ENCODE peak calls at places on chromosomes 11 and 22, in seven cellular contexts. One of them, this sample, is unnamed.

GRCh38 chr22:30047364-30047738 is 32.9 kb upstream of the HORMAD2 start:
- ATAC-seq in naive thymus-derived CD4-positive, alpha-beta T cell: peak; percentile 83
- ATAC-seq in naive B cell: peak; percentile 56
- ATAC-seq in T-helper 17 cell: peak; percentile 88
- ATAC-seq in activated CD8-positive, alpha-beta T cell treated with anti-CD3 and anti-CD28 coated beads, Interleukin-2, amount 10 ng/mL, durations not matched to agents 7 days and 5 days: peak; percentile 98
- ATAC-seq in effector memory CD8-positive, alpha-beta T cell: peak; percentile 85
- ATAC-seq in aorta: no peak
- ATAC-seq in this sample: no peak

GRCh38 chr11:133263332-133263731 is 269.0 kb downstream of the OPCML start:
- ATAC-seq in naive thymus-derived CD4-positive, alpha-beta T cell: no peak
- ATAC-seq in naive B cell: no peak
- ATAC-seq in T-helper 17 cell: no peak
- ATAC-seq in activated CD8-positive, alpha-beta T cell treated with anti-CD3 and anti-CD28 coated beads, Interleukin-2, amount 10 ng/mL, durations not matched to agents 7 days and 5 days: no peak
- ATAC-seq in effector memory CD8-positive, alpha-beta T cell: no peak
- ATAC-seq in aorta: no peak
- ATAC-seq in this sample: no peak

GRCh38 chr11:111935331-111936044 is 1.7 kb upstream of the DIXDC1 start:
- ATAC-seq in naive thymus-derived CD4-positive, alpha-beta T cell: no peak
- ATAC-seq in naive B cell: no peak
- ATAC-seq in T-helper 17 cell: no peak
- ATAC-seq in activated CD8-positive, alpha-beta T cell treated with anti-CD3 and anti-CD28 coated beads, Interleukin-2, amount 10 ng/mL, durations not matched to agents 7 days and 5 days: no peak
- ATAC-seq in effector memory CD8-positive, alpha-beta T cell: no peak
- ATAC-seq in aorta: no peak
- ATAC-seq in this sample: no peak

GRCh38 chr11:58688779-58689503 is 42.8 kb downstream of the GLYAT start:
- ATAC-seq in naive thymus-derived CD4-positive, alpha-beta T cell: no peak
- ATAC-seq in naive B cell: no peak
- ATAC-seq in T-helper 17 cell: no peak
- ATAC-seq in activated CD8-positive, alpha-beta T cell treated with anti-CD3 and anti-CD28 coated beads, Interleukin-2, amount 10 ng/mL, durations not matched to agents 7 days and 5 days: no peak
- ATAC-seq in effector memory CD8-positive, alpha-beta T cell: no peak
- ATAC-seq in aorta: no peak
- ATAC-seq in this sample: no peak

GRCh38 chr22:47192106-47192650 is 429.7 kb downstream of the TBC1D22A start:
- ATAC-seq in naive thymus-derived CD4-positive, alpha-beta T cell: no peak
- ATAC-seq in naive B cell: no peak
- ATAC-seq in T-helper 17 cell: no peak
- ATAC-seq in activated CD8-positive, alpha-beta T cell treated with anti-CD3 and anti-CD28 coated beads, Interleukin-2, amount 10 ng/mL, durations not matched to agents 7 days and 5 days: no peak
- ATAC-seq in effector memory CD8-positive, alpha-beta T cell: no peak
- ATAC-seq in aorta: no peak
- ATAC-seq in this sample: no peak

GRCh38 chr11:111733009-111733408 is 33.2 kb downstream of the PPP2R1B start:
- ATAC-seq in naive thymus-derived CD4-positive, alpha-beta T cell: no peak
- ATAC-seq in naive B cell: no peak
- ATAC-seq in T-helper 17 cell: no peak
- ATAC-seq in activated CD8-positive, alpha-beta T cell treated with anti-CD3 and anti-CD28 coated beads, Interleukin-2, amount 10 ng/mL, durations not matched to agents 7 days and 5 days: no peak
- ATAC-seq in effector memory CD8-positive, alpha-beta T cell: no peak
- ATAC-seq in aorta: peak; percentile 52
- ATAC-seq in this sample: no peak

GRCh38 chr11:15716550-15716949 is 601.8 kb downstream of the INSC start:
- ATAC-seq in naive thymus-derived CD4-positive, alpha-beta T cell: no peak
- ATAC-seq in naive B cell: no peak
- ATAC-seq in T-helper 17 cell: no peak
- ATAC-seq in activated CD8-positive, alpha-beta T cell treated with anti-CD3 and anti-CD28 coated beads, Interleukin-2, amount 10 ng/mL, durations not matched to agents 7 days and 5 days: no peak
- ATAC-seq in effector memory CD8-positive, alpha-beta T cell: no peak
- ATAC-seq in aorta: no peak
- ATAC-seq in this sample: no peak

GRCh38 chr11:73480677-73481076 is 104.5 kb downstream of the RELT start:
- ATAC-seq in naive thymus-derived CD4-positive, alpha-beta T cell: peak; percentile 49
- ATAC-seq in naive B cell: no peak
- ATAC-seq in T-helper 17 cell: no peak
- ATAC-seq in activated CD8-positive, alpha-beta T cell treated with anti-CD3 and anti-CD28 coated beads, Interleukin-2, amount 10 ng/mL, durations not matched to agents 7 days and 5 days: no peak
- ATAC-seq in effector memory CD8-positive, alpha-beta T cell: no peak
- ATAC-seq in aorta: no peak
- ATAC-seq in this sample: no peak

GRCh38 chr11:45643585-45643984 is 21.8 kb downstream of the CHST1 start:
- ATAC-seq in naive thymus-derived CD4-positive, alpha-beta T cell: no peak
- ATAC-seq in naive B cell: no peak
- ATAC-seq in T-helper 17 cell: no peak
- ATAC-seq in activated CD8-positive, alpha-beta T cell treated with anti-CD3 and anti-CD28 coated beads, Interleukin-2, amount 10 ng/mL, durations not matched to agents 7 days and 5 days: no peak
- ATAC-seq in effector memory CD8-positive, alpha-beta T cell: no peak
- ATAC-seq in aorta: no peak
- ATAC-seq in this sample: no peak

GRCh38 chr11:20474176-20474950 is 86.8 kb downstream of the PRMT3 start:
- ATAC-seq in naive thymus-derived CD4-positive, alpha-beta T cell: no peak
- ATAC-seq in naive B cell: no peak
- ATAC-seq in T-helper 17 cell: no peak
- ATAC-seq in activated CD8-positive, alpha-beta T cell treated with anti-CD3 and anti-CD28 coated beads, Interleukin-2, amount 10 ng/mL, durations not matched to agents 7 days and 5 days: no peak
- ATAC-seq in effector memory CD8-positive, alpha-beta T cell: no peak
- ATAC-seq in aorta: no peak
- ATAC-seq in this sample: no peak

GRCh38 chr22:17257091-17257490 is 37.9 kb upstream of the ADA2 start:
- ATAC-seq in naive thymus-derived CD4-positive, alpha-beta T cell: no peak
- ATAC-seq in naive B cell: no peak
- ATAC-seq in T-helper 17 cell: no peak
- ATAC-seq in activated CD8-positive, alpha-beta T cell treated with anti-CD3 and anti-CD28 coated beads, Interleukin-2, amount 10 ng/mL, durations not matched to agents 7 days and 5 days: no peak
- ATAC-seq in effector memory CD8-positive, alpha-beta T cell: no peak
- ATAC-seq in aorta: no peak
- ATAC-seq in this sample: no peak

GRCh38 chr11:1622076-1622475 is at the start of gene KRTAP5-4:
- ATAC-seq in naive thymus-derived CD4-positive, alpha-beta T cell: no peak
- ATAC-seq in naive B cell: no peak
- ATAC-seq in T-helper 17 cell: no peak
- ATAC-seq in activated CD8-positive, alpha-beta T cell treated with anti-CD3 and anti-CD28 coated beads, Interleukin-2, amount 10 ng/mL, durations not matched to agents 7 days and 5 days: no peak
- ATAC-seq in effector memory CD8-positive, alpha-beta T cell: no peak
- ATAC-seq in aorta: no peak
- ATAC-seq in this sample: no peak

GRCh38 chr11:125423247-125423849 is 72.7 kb downstream of the FEZ1 start:
- ATAC-seq in naive thymus-derived CD4-positive, alpha-beta T cell: no peak
- ATAC-seq in naive B cell: no peak
- ATAC-seq in T-helper 17 cell: no peak
- ATAC-seq in activated CD8-positive, alpha-beta T cell treated with anti-CD3 and anti-CD28 coated beads, Interleukin-2, amount 10 ng/mL, durations not matched to agents 7 days and 5 days: no peak
- ATAC-seq in effector memory CD8-positive, alpha-beta T cell: peak; percentile 31
- ATAC-seq in aorta: no peak
- ATAC-seq in this sample: no peak

GRCh38 chr11:117376517-117376916 is 48.9 kb downstream of the CEP164 start:
- ATAC-seq in naive thymus-derived CD4-positive, alpha-beta T cell: no peak
- ATAC-seq in naive B cell: no peak
- ATAC-seq in T-helper 17 cell: no peak
- ATAC-seq in activated CD8-positive, alpha-beta T cell treated with anti-CD3 and anti-CD28 coated beads, Interleukin-2, amount 10 ng/mL, durations not matched to agents 7 days and 5 days: no peak
- ATAC-seq in effector memory CD8-positive, alpha-beta T cell: no peak
- ATAC-seq in aorta: no peak
- ATAC-seq in this sample: no peak

GRCh38 chr11:74090701-74091100 is 80.1 kb downstream of the C2CD3 start:
- ATAC-seq in naive thymus-derived CD4-positive, alpha-beta T cell: no peak
- ATAC-seq in naive B cell: no peak
- ATAC-seq in T-helper 17 cell: peak; percentile 46
- ATAC-seq in activated CD8-positive, alpha-beta T cell treated with anti-CD3 and anti-CD28 coated beads, Interleukin-2, amount 10 ng/mL, durations not matched to agents 7 days and 5 days: no peak
- ATAC-seq in effector memory CD8-positive, alpha-beta T cell: no peak
- ATAC-seq in aorta: no peak
- ATAC-seq in this sample: no peak

GRCh38 chr22:39392341-39392948 is 7.1 kb upstream of the TAB1 start:
- ATAC-seq in naive thymus-derived CD4-positive, alpha-beta T cell: no peak
- ATAC-seq in naive B cell: no peak
- ATAC-seq in T-helper 17 cell: no peak
- ATAC-seq in activated CD8-positive, alpha-beta T cell treated with anti-CD3 and anti-CD28 coated beads, Interleukin-2, amount 10 ng/mL, durations not matched to agents 7 days and 5 days: no peak
- ATAC-seq in effector memory CD8-positive, alpha-beta T cell: no peak
- ATAC-seq in aorta: no peak
- ATAC-seq in this sample: no peak

GRCh38 chr11:1526785-1527184 is 40.2 kb upstream of the MOB2 start:
- ATAC-seq in naive thymus-derived CD4-positive, alpha-beta T cell: no peak
- ATAC-seq in naive B cell: no peak
- ATAC-seq in T-helper 17 cell: no peak
- ATAC-seq in activated CD8-positive, alpha-beta T cell treated with anti-CD3 and anti-CD28 coated beads, Interleukin-2, amount 10 ng/mL, durations not matched to agents 7 days and 5 days: no peak
- ATAC-seq in effector memory CD8-positive, alpha-beta T cell: no peak
- ATAC-seq in aorta: no peak
- ATAC-seq in this sample: no peak

GRCh38 chr11:16028406-16028805 is 327.9 kb downstream of the SOX6 start:
- ATAC-seq in naive thymus-derived CD4-positive, alpha-beta T cell: no peak
- ATAC-seq in naive B cell: no peak
- ATAC-seq in T-helper 17 cell: no peak
- ATAC-seq in activated CD8-positive, alpha-beta T cell treated with anti-CD3 and anti-CD28 coated beads, Interleukin-2, amount 10 ng/mL, durations not matched to agents 7 days and 5 days: no peak
- ATAC-seq in effector memory CD8-positive, alpha-beta T cell: no peak
- ATAC-seq in aorta: no peak
- ATAC-seq in this sample: no peak

GRCh38 chr11:76523786-76524436 is 79.1 kb downstream of the EMSY start:
- ATAC-seq in naive thymus-derived CD4-positive, alpha-beta T cell: no peak
- ATAC-seq in naive B cell: no peak
- ATAC-seq in T-helper 17 cell: no peak
- ATAC-seq in activated CD8-positive, alpha-beta T cell treated with anti-CD3 and anti-CD28 coated beads, Interleukin-2, amount 10 ng/mL, durations not matched to agents 7 days and 5 days: no peak
- ATAC-seq in effector memory CD8-positive, alpha-beta T cell: no peak
- ATAC-seq in aorta: no peak
- ATAC-seq in this sample: no peak

GRCh38 chr22:18108187-18108586 is 2.4 kb upstream of the TUBA8 start:
- ATAC-seq in naive thymus-derived CD4-positive, alpha-beta T cell: no peak
- ATAC-seq in naive B cell: no peak
- ATAC-seq in T-helper 17 cell: no peak
- ATAC-seq in activated CD8-positive, alpha-beta T cell treated with anti-CD3 and anti-CD28 coated beads, Interleukin-2, amount 10 ng/mL, durations not matched to agents 7 days and 5 days: no peak
- ATAC-seq in effector memory CD8-positive, alpha-beta T cell: no peak
- ATAC-seq in aorta: no peak
- ATAC-seq in this sample: no peak

GRCh38 chr11:3865388-3866193 is 10.1 kb downstream of the STIM1 start:
- ATAC-seq in naive thymus-derived CD4-positive, alpha-beta T cell: peak; percentile 18
- ATAC-seq in naive B cell: peak; percentile 63
- ATAC-seq in T-helper 17 cell: peak; percentile 11
- ATAC-seq in activated CD8-positive, alpha-beta T cell treated with anti-CD3 and anti-CD28 coated beads, Interleukin-2, amount 10 ng/mL, durations not matched to agents 7 days and 5 days: no peak
- ATAC-seq in effector memory CD8-positive, alpha-beta T cell: peak; percentile 16
- ATAC-seq in aorta: no peak
- ATAC-seq in this sample: peak; percentile 57

GRCh38 chr11:85698195-85698594 is 12.2 kb upstream of the CCDC89 start:
- ATAC-seq in naive thymus-derived CD4-positive, alpha-beta T cell: no peak
- ATAC-seq in naive B cell: no peak
- ATAC-seq in T-helper 17 cell: no peak
- ATAC-seq in activated CD8-positive, alpha-beta T cell treated with anti-CD3 and anti-CD28 coated beads, Interleukin-2, amount 10 ng/mL, durations not matched to agents 7 days and 5 days: no peak
- ATAC-seq in effector memory CD8-positive, alpha-beta T cell: no peak
- ATAC-seq in aorta: no peak
- ATAC-seq in this sample: no peak

GRCh38 chr11:28521075-28521474 is 412.9 kb downstream of the METTL15 start:
- ATAC-seq in naive thymus-derived CD4-positive, alpha-beta T cell: no peak
- ATAC-seq in naive B cell: no peak
- ATAC-seq in T-helper 17 cell: no peak
- ATAC-seq in activated CD8-positive, alpha-beta T cell treated with anti-CD3 and anti-CD28 coated beads, Interleukin-2, amount 10 ng/mL, durations not matched to agents 7 days and 5 days: no peak
- ATAC-seq in effector memory CD8-positive, alpha-beta T cell: no peak
- ATAC-seq in aorta: no peak
- ATAC-seq in this sample: no peak

GRCh38 chr11:73218830-73219215 is 742 bp downstream of the P2RY2 start:
- ATAC-seq in naive thymus-derived CD4-positive, alpha-beta T cell: no peak
- ATAC-seq in naive B cell: no peak
- ATAC-seq in T-helper 17 cell: no peak
- ATAC-seq in activated CD8-positive, alpha-beta T cell treated with anti-CD3 and anti-CD28 coated beads, Interleukin-2, amount 10 ng/mL, durations not matched to agents 7 days and 5 days: no peak
- ATAC-seq in effector memory CD8-positive, alpha-beta T cell: no peak
- ATAC-seq in aorta: no peak
- ATAC-seq in this sample: no peak

GRCh38 chr22:29757096-29757495 is 9.7 kb downstream of the ZMAT5 start:
- ATAC-seq in naive thymus-derived CD4-positive, alpha-beta T cell: no peak
- ATAC-seq in naive B cell: no peak
- ATAC-seq in T-helper 17 cell: no peak
- ATAC-seq in activated CD8-positive, alpha-beta T cell treated with anti-CD3 and anti-CD28 coated beads, Interleukin-2, amount 10 ng/mL, durations not matched to agents 7 days and 5 days: no peak
- ATAC-seq in effector memory CD8-positive, alpha-beta T cell: no peak
- ATAC-seq in aorta: no peak
- ATAC-seq in this sample: no peak

GRCh38 chr22:37842015-37842793 is 1.9 kb downstream of the ANKRD54 start:
- ATAC-seq in naive thymus-derived CD4-positive, alpha-beta T cell: no peak
- ATAC-seq in naive B cell: no peak
- ATAC-seq in T-helper 17 cell: no peak
- ATAC-seq in activated CD8-positive, alpha-beta T cell treated with anti-CD3 and anti-CD28 coated beads, Interleukin-2, amount 10 ng/mL, durations not matched to agents 7 days and 5 days: no peak
- ATAC-seq in effector memory CD8-positive, alpha-beta T cell: no peak
- ATAC-seq in aorta: no peak
- ATAC-seq in this sample: no peak

GRCh38 chr11:1409108-1409851 is 19.5 kb downstream of the BRSK2 start:
- ATAC-seq in naive thymus-derived CD4-positive, alpha-beta T cell: no peak
- ATAC-seq in naive B cell: no peak
- ATAC-seq in T-helper 17 cell: no peak
- ATAC-seq in activated CD8-positive, alpha-beta T cell treated with anti-CD3 and anti-CD28 coated beads, Interleukin-2, amount 10 ng/mL, durations not matched to agents 7 days and 5 days: no peak
- ATAC-seq in effector memory CD8-positive, alpha-beta T cell: no peak
- ATAC-seq in aorta: no peak
- ATAC-seq in this sample: no peak

GRCh38 chr11:44424841-44425240 is 114.9 kb upstream of the ALX4 start:
- ATAC-seq in naive thymus-derived CD4-positive, alpha-beta T cell: no peak
- ATAC-seq in naive B cell: no peak
- ATAC-seq in T-helper 17 cell: no peak
- ATAC-seq in activated CD8-positive, alpha-beta T cell treated with anti-CD3 and anti-CD28 coated beads, Interleukin-2, amount 10 ng/mL, durations not matched to agents 7 days and 5 days: no peak
- ATAC-seq in effector memory CD8-positive, alpha-beta T cell: no peak
- ATAC-seq in aorta: no peak
- ATAC-seq in this sample: no peak

GRCh38 chr11:125348704-125349635 is 147.1 kb downstream of the FEZ1 start:
- ATAC-seq in naive thymus-derived CD4-positive, alpha-beta T cell: peak; percentile 33
- ATAC-seq in naive B cell: no peak
- ATAC-seq in T-helper 17 cell: peak; percentile 66
- ATAC-seq in activated CD8-positive, alpha-beta T cell treated with anti-CD3 and anti-CD28 coated beads, Interleukin-2, amount 10 ng/mL, durations not matched to agents 7 days and 5 days: peak; percentile 53
- ATAC-seq in effector memory CD8-positive, alpha-beta T cell: peak; percentile 51
- ATAC-seq in aorta: peak; percentile 67
- ATAC-seq in this sample: no peak